ENCODE peak calls at places on chromosomes 13 and 19, in six cellular contexts. One of them, this sample, is unnamed.

GRCh38 chr13:112870737-112871287 is 98.2 kb upstream of the MCF2L start:
- DNase-seq in HL-60: no peak
- DNase-seq in lung: no peak
- DNase-seq in mesothelial cell of epicardium: no peak
- DNase-seq in left ventricle myocardium inferior: no peak
- DNase-seq in progenitor cell of endocrine pancreas: no peak
- DNase-seq in this sample: no peak

GRCh38 chr19:57620673-57621348 is 6.8 kb downstream of the ZNF134 start:
- DNase-seq in mesothelial cell of epicardium: no peak
- DNase-seq in left ventricle myocardium inferior: no peak
- DNase-seq in HL-60: no peak
- DNase-seq in progenitor cell of endocrine pancreas: no peak
- DNase-seq in lung: no peak
- DNase-seq in this sample: no peak

GRCh38 chr19:18879579-18880373 is 16.2 kb downstream of the CERS1 start:
- DNase-seq in mesothelial cell of epicardium: no peak
- DNase-seq in progenitor cell of endocrine pancreas: no peak
- DNase-seq in left ventricle myocardium inferior: no peak
- DNase-seq in lung: no peak
- DNase-seq in HL-60: no peak
- DNase-seq in this sample: no peak

GRCh38 chr13:41494202-41494601 is 36.9 kb downstream of the RGCC start:
- DNase-seq in HL-60: no peak
- DNase-seq in mesothelial cell of epicardium: no peak
- DNase-seq in left ventricle myocardium inferior: peak
- DNase-seq in progenitor cell of endocrine pancreas: no peak
- DNase-seq in lung: no peak
- DNase-seq in this sample: no peak

GRCh38 chr19:48489608-48490216 is 20.5 kb downstream of the CYTH2 start:
- DNase-seq in left ventricle myocardium inferior: peak
- DNase-seq in mesothelial cell of epicardium: peak
- DNase-seq in lung: peak
- DNase-seq in progenitor cell of endocrine pancreas: peak
- DNase-seq in HL-60: no peak
- DNase-seq in this sample: peak

GRCh38 chr13:108769213-108770070 is 140.0 kb downstream of the MYO16 start:
- DNase-seq in lung: no peak
- DNase-seq in left ventricle myocardium inferior: no peak
- DNase-seq in progenitor cell of endocrine pancreas: no peak
- DNase-seq in mesothelial cell of epicardium: no peak
- DNase-seq in HL-60: no peak
- DNase-seq in this sample: no peak

GRCh38 chr13:99078014-99078771 is 100.3 kb upstream of the DOCK9 start:
- DNase-seq in HL-60: no peak
- DNase-seq in lung: no peak
- DNase-seq in mesothelial cell of epicardium: no peak
- DNase-seq in left ventricle myocardium inferior: no peak
- DNase-seq in progenitor cell of endocrine pancreas: no peak
- DNase-seq in this sample: no peak

GRCh38 chr13:112664501-112665203 is 25.2 kb upstream of the ATP11A start:
- DNase-seq in HL-60: no peak
- DNase-seq in progenitor cell of endocrine pancreas: no peak
- DNase-seq in lung: no peak
- DNase-seq in left ventricle myocardium inferior: no peak
- DNase-seq in mesothelial cell of epicardium: no peak
- DNase-seq in this sample: no peak

GRCh38 chr19:45443462-45444317 is 20.0 kb upstream of the ERCC1 start:
- DNase-seq in left ventricle myocardium inferior: peak
- DNase-seq in progenitor cell of endocrine pancreas: peak
- DNase-seq in HL-60: peak
- DNase-seq in lung: peak
- DNase-seq in mesothelial cell of epicardium: peak
- DNase-seq in this sample: peak

GRCh38 chr13:21583496-21583895 is 20.5 kb downstream of the MICU2 start:
- DNase-seq in progenitor cell of endocrine pancreas: no peak
- DNase-seq in left ventricle myocardium inferior: no peak
- DNase-seq in lung: no peak
- DNase-seq in HL-60: no peak
- DNase-seq in mesothelial cell of epicardium: no peak
- DNase-seq in this sample: no peak

GRCh38 chr19:30664358-30665058 is 292.3 kb downstream of the ZNF536 start:
- DNase-seq in mesothelial cell of epicardium: no peak
- DNase-seq in left ventricle myocardium inferior: peak
- DNase-seq in HL-60: no peak
- DNase-seq in lung: no peak
- DNase-seq in progenitor cell of endocrine pancreas: no peak
- DNase-seq in this sample: no peak

GRCh38 chr13:62702502-62702901 is 1286.9 kb upstream of the PCDH20 start:
- DNase-seq in left ventricle myocardium inferior: no peak
- DNase-seq in progenitor cell of endocrine pancreas: no peak
- DNase-seq in lung: no peak
- DNase-seq in HL-60: no peak
- DNase-seq in mesothelial cell of epicardium: no peak
- DNase-seq in this sample: no peak

GRCh38 chr13:102291587-102292218 is 110.1 kb downstream of the FGF14 start:
- DNase-seq in lung: no peak
- DNase-seq in HL-60: no peak
- DNase-seq in left ventricle myocardium inferior: no peak
- DNase-seq in mesothelial cell of epicardium: no peak
- DNase-seq in progenitor cell of endocrine pancreas: no peak
- DNase-seq in this sample: no peak

GRCh38 chr13:44573790-44574465 is 2.2 kb downstream of the TSC22D1 start:
- DNase-seq in lung: no peak
- DNase-seq in left ventricle myocardium inferior: no peak
- DNase-seq in mesothelial cell of epicardium: no peak
- DNase-seq in HL-60: no peak
- DNase-seq in progenitor cell of endocrine pancreas: no peak
- DNase-seq in this sample: no peak

GRCh38 chr19:4473011-4473410 is 914 bp downstream of the HDGFL2 start:
- DNase-seq in left ventricle myocardium inferior: no peak
- DNase-seq in progenitor cell of endocrine pancreas: no peak
- DNase-seq in HL-60: no peak
- DNase-seq in mesothelial cell of epicardium: no peak
- DNase-seq in lung: no peak
- DNase-seq in this sample: no peak

GRCh38 chr19:40445006-40445312 is 824 bp upstream of the SERTAD3 start:
- DNase-seq in HL-60: no peak
- DNase-seq in progenitor cell of endocrine pancreas: no peak
- DNase-seq in mesothelial cell of epicardium: no peak
- DNase-seq in left ventricle myocardium inferior: no peak
- DNase-seq in lung: no peak
- DNase-seq in this sample: no peak

GRCh38 chr19:46147791-46148288 is at the start of gene IGFL2:
- DNase-seq in lung: no peak
- DNase-seq in left ventricle myocardium inferior: no peak
- DNase-seq in mesothelial cell of epicardium: no peak
- DNase-seq in HL-60: no peak
- DNase-seq in progenitor cell of endocrine pancreas: no peak
- DNase-seq in this sample: no peak

GRCh38 chr19:16160943-16161560 is 12.3 kb downstream of the CIB3 start:
- DNase-seq in progenitor cell of endocrine pancreas: no peak
- DNase-seq in mesothelial cell of epicardium: no peak
- DNase-seq in HL-60: no peak
- DNase-seq in left ventricle myocardium inferior: no peak
- DNase-seq in lung: no peak
- DNase-seq in this sample: no peak

GRCh38 chr19:21328402-21328801 is 808 bp downstream of the ZNF708 start:
- DNase-seq in HL-60: no peak
- DNase-seq in mesothelial cell of epicardium: no peak
- DNase-seq in progenitor cell of endocrine pancreas: no peak
- DNase-seq in lung: no peak
- DNase-seq in left ventricle myocardium inferior: no peak
- DNase-seq in this sample: no peak

GRCh38 chr13:24777171-24777570 is 13.2 kb downstream of the RNF17 start:
- DNase-seq in lung: no peak
- DNase-seq in left ventricle myocardium inferior: no peak
- DNase-seq in mesothelial cell of epicardium: no peak
- DNase-seq in progenitor cell of endocrine pancreas: no peak
- DNase-seq in HL-60: no peak
- DNase-seq in this sample: no peak

GRCh38 chr13:34207334-34207733 is 389.4 kb downstream of the RFC3 start:
- DNase-seq in HL-60: no peak
- DNase-seq in mesothelial cell of epicardium: no peak
- DNase-seq in lung: no peak
- DNase-seq in progenitor cell of endocrine pancreas: no peak
- DNase-seq in left ventricle myocardium inferior: peak
- DNase-seq in this sample: no peak

GRCh38 chr13:37175996-37176395 is 70.5 kb upstream of the CSNK1A1L start:
- DNase-seq in progenitor cell of endocrine pancreas: no peak
- DNase-seq in mesothelial cell of epicardium: no peak
- DNase-seq in left ventricle myocardium inferior: no peak
- DNase-seq in HL-60: peak
- DNase-seq in lung: no peak
- DNase-seq in this sample: no peak

GRCh38 chr19:10074153-10074552 is 12.0 kb upstream of the SHFL start:
- DNase-seq in left ventricle myocardium inferior: no peak
- DNase-seq in mesothelial cell of epicardium: no peak
- DNase-seq in HL-60: no peak
- DNase-seq in progenitor cell of endocrine pancreas: no peak
- DNase-seq in lung: no peak
- DNase-seq in this sample: no peak

GRCh38 chr13:43686557-43686956 is 100.2 kb downstream of the ENOX1 start:
- DNase-seq in left ventricle myocardium inferior: peak
- DNase-seq in lung: no peak
- DNase-seq in progenitor cell of endocrine pancreas: no peak
- DNase-seq in HL-60: no peak
- DNase-seq in mesothelial cell of epicardium: no peak
- DNase-seq in this sample: no peak

GRCh38 chr19:12365094-12365371 is 450 bp downstream of the ZNF442 start:
- DNase-seq in mesothelial cell of epicardium: no peak
- DNase-seq in lung: no peak
- DNase-seq in progenitor cell of endocrine pancreas: no peak
- DNase-seq in HL-60: no peak
- DNase-seq in left ventricle myocardium inferior: no peak
- DNase-seq in this sample: no peak

GRCh38 chr19:7830823-7831222 is 805 bp downstream of the EVI5L start:
- DNase-seq in lung: no peak
- DNase-seq in progenitor cell of endocrine pancreas: no peak
- DNase-seq in HL-60: no peak
- DNase-seq in mesothelial cell of epicardium: no peak
- DNase-seq in left ventricle myocardium inferior: no peak
- DNase-seq in this sample: no peak

GRCh38 chr19:9474975-9475374 is 23.4 kb downstream of the ZNF560 start:
- DNase-seq in lung: no peak
- DNase-seq in HL-60: no peak
- DNase-seq in progenitor cell of endocrine pancreas: no peak
- DNase-seq in mesothelial cell of epicardium: no peak
- DNase-seq in left ventricle myocardium inferior: no peak
- DNase-seq in this sample: no peak

GRCh38 chr19:3980353-3981251 is 4.7 kb downstream of the EEF2 start:
- DNase-seq in left ventricle myocardium inferior: no peak
- DNase-seq in lung: no peak
- DNase-seq in mesothelial cell of epicardium: no peak
- DNase-seq in HL-60: peak
- DNase-seq in progenitor cell of endocrine pancreas: no peak
- DNase-seq in this sample: no peak

GRCh38 chr13:73936001-73936400 is 198.2 kb downstream of the KLF12 start:
- DNase-seq in progenitor cell of endocrine pancreas: no peak
- DNase-seq in left ventricle myocardium inferior: no peak
- DNase-seq in lung: no peak
- DNase-seq in mesothelial cell of epicardium: no peak
- DNase-seq in HL-60: no peak
- DNase-seq in this sample: no peak

GRCh38 chr19:35086455-35086854 is 29.2 kb upstream of the FXYD3 start:
- DNase-seq in mesothelial cell of epicardium: no peak
- DNase-seq in progenitor cell of endocrine pancreas: no peak
- DNase-seq in lung: no peak
- DNase-seq in left ventricle myocardium inferior: no peak
- DNase-seq in HL-60: no peak
- DNase-seq in this sample: no peak

GRCh38 chr13:74778946-74779345 is 644.7 kb upstream of the KLF12 start:
- DNase-seq in progenitor cell of endocrine pancreas: no peak
- DNase-seq in HL-60: no peak
- DNase-seq in mesothelial cell of epicardium: no peak
- DNase-seq in lung: no peak
- DNase-seq in left ventricle myocardium inferior: no peak
- DNase-seq in this sample: no peak

GRCh38 chr19:1825909-1826556 is 14.0 kb upstream of the ATP8B3 start:
- DNase-seq in lung: peak
- DNase-seq in progenitor cell of endocrine pancreas: peak
- DNase-seq in HL-60: no peak
- DNase-seq in left ventricle myocardium inferior: peak
- DNase-seq in mesothelial cell of epicardium: peak
- DNase-seq in this sample: peak

GRCh38 chr19:1824252-1824622 is 12.2 kb upstream of the ATP8B3 start:
- DNase-seq in lung: no peak
- DNase-seq in left ventricle myocardium inferior: no peak
- DNase-seq in progenitor cell of endocrine pancreas: no peak
- DNase-seq in HL-60: no peak
- DNase-seq in mesothelial cell of epicardium: no peak
- DNase-seq in this sample: no peak

GRCh38 chr19:1828279-1829238 is 16.5 kb upstream of the ATP8B3 start:
- DNase-seq in HL-60: no peak
- DNase-seq in progenitor cell of endocrine pancreas: no peak
- DNase-seq in mesothelial cell of epicardium: no peak
- DNase-seq in lung: no peak
- DNase-seq in left ventricle myocardium inferior: no peak
- DNase-seq in this sample: no peak

GRCh38 chr19:1827566-1828278 is 15.6 kb upstream of the ATP8B3 start:
- DNase-seq in left ventricle myocardium inferior: no peak
- DNase-seq in progenitor cell of endocrine pancreas: no peak
- DNase-seq in mesothelial cell of epicardium: no peak
- DNase-seq in lung: no peak
- DNase-seq in HL-60: no peak
- DNase-seq in this sample: no peak

GRCh38 chr19:1826557-1827521 is 14.8 kb upstream of the ATP8B3 start:
- DNase-seq in progenitor cell of endocrine pancreas: no peak
- DNase-seq in mesothelial cell of epicardium: no peak
- DNase-seq in lung: no peak
- DNase-seq in HL-60: no peak
- DNase-seq in left ventricle myocardium inferior: no peak
- DNase-seq in this sample: peak
- TF ChIP-seq CTCF in progenitor cell of endocrine pancreas: no peak
- TF ChIP-seq CTCF in mesothelial cell of epicardium: no peak
- TF ChIP-seq CTCF in lung: no peak
- TF ChIP-seq CTCF in HL-60: no peak
- TF ChIP-seq CTCF in left ventricle myocardium inferior: no peak
- TF ChIP-seq CTCF in this sample: no peak

GRCh38 chr13:100560498-100561215 is 27.9 kb downstream of the GGACT start:
- DNase-seq in progenitor cell of endocrine pancreas: no peak
- DNase-seq in mesothelial cell of epicardium: no peak
- DNase-seq in left ventricle myocardium inferior: no peak
- DNase-seq in HL-60: no peak
- DNase-seq in lung: no peak
- DNase-seq in this sample: no peak
- TF ChIP-seq CTCF in progenitor cell of endocrine pancreas: no peak
- TF ChIP-seq CTCF in mesothelial cell of epicardium: no peak
- TF ChIP-seq CTCF in left ventricle myocardium inferior: no peak
- TF ChIP-seq CTCF in HL-60: no peak
- TF ChIP-seq CTCF in lung: no peak
- TF ChIP-seq CTCF in this sample: no peak

GRCh38 chr13:20489185-20489820 is 36.4 kb downstream of the CRYL1 start:
- DNase-seq in progenitor cell of endocrine pancreas: no peak
- DNase-seq in HL-60: no peak
- DNase-seq in left ventricle myocardium inferior: no peak
- DNase-seq in mesothelial cell of epicardium: no peak
- DNase-seq in lung: no peak
- DNase-seq in this sample: no peak
- TF ChIP-seq CTCF in progenitor cell of endocrine pancreas: no peak
- TF ChIP-seq CTCF in HL-60: no peak
- TF ChIP-seq CTCF in left ventricle myocardium inferior: peak
- TF ChIP-seq CTCF in mesothelial cell of epicardium: no peak
- TF ChIP-seq CTCF in lung: peak
- TF ChIP-seq CTCF in this sample: no peak

GRCh38 chr19:32287811-32288227 is 57.6 kb upstream of the ZNF507 start:
- DNase-seq in left ventricle myocardium inferior: peak
- DNase-seq in progenitor cell of endocrine pancreas: peak
- DNase-seq in lung: peak
- DNase-seq in mesothelial cell of epicardium: no peak
- DNase-seq in HL-60: peak
- DNase-seq in this sample: peak
- TF ChIP-seq CTCF in left ventricle myocardium inferior: peak
- TF ChIP-seq CTCF in progenitor cell of endocrine pancreas: peak
- TF ChIP-seq CTCF in lung: no peak
- TF ChIP-seq CTCF in mesothelial cell of epicardium: no peak
- TF ChIP-seq CTCF in HL-60: peak
- TF ChIP-seq CTCF in this sample: no peak